ENCODE peak calls at places on chromosome 9, in six cellular contexts. B, Z, U, W, J and Q are unnamed samples.

GRCh38 chr9:89996717-89997116 is 391.9 kb downstream of the GADD45G start:
- DNase-seq in J (no peak), U (no peak), Z (peak; percentile 50), W (peak; percentile 43), B (peak; percentile 36), Q (no peak)

GRCh38 chr9:92180669-92181181 is 65.5 kb upstream of the SPTLC1 start:
- DNase-seq in W (no peak), Z (no peak), J (no peak), B (no peak), U (peak; percentile 8), Q (peak; percentile 77)

GRCh38 chr9:112404367-112404979 is 24.6 kb downstream of the HSDL2 start:
- DNase-seq in B (no peak), Z (no peak), U (peak; percentile 98), J (no peak), W (no peak), Q (peak; percentile 36)

GRCh38 chr9:129309041-129309430 is 131.0 kb upstream of the IER5L start:
- DNase-seq in Z (no peak), B (peak; percentile 17), J (no peak), W (no peak), U (no peak), Q (no peak)

GRCh38 chr9:76109953-76110352 is 219.5 kb downstream of the PCSK5 start:
- DNase-seq in Z (no peak), J (no peak), U (no peak), W (no peak), B (no peak), Q (peak; percentile 38)

GRCh38 chr9:84002344-84002743 is 21.7 kb downstream of the RMI1 start:
- DNase-seq in W (no peak), U (no peak), B (no peak), J (no peak), Z (no peak), Q (peak; percentile 16)

GRCh38 chr9:116506685-116507084 is 180.4 kb upstream of the TRIM32 start:
- DNase-seq in Z (no peak), U (no peak), W (no peak), J (no peak), B (no peak), Q (peak; percentile 45)

GRCh38 chr9:116497081-116497480 is 190.0 kb upstream of the TRIM32 start:
- DNase-seq in W (no peak), J (no peak), Z (no peak), U (no peak), B (no peak), Q (no peak)

GRCh38 chr9:135574943-135575342 is 13.4 kb downstream of the PAEP start:
- DNase-seq in U (no peak), W (no peak), J (no peak), Z (no peak), B (peak; percentile 16), Q (no peak)

GRCh38 chr9:93255994-93256877 is 72.3 kb downstream of the WNK2 start:
- DNase-seq in Z (no peak), W (no peak), U (no peak), J (no peak), B (peak; percentile 17), Q (no peak)

GRCh38 chr9:134936762-134937555 is 19.2 kb upstream of the FCN1 start:
- DNase-seq in U (no peak), W (no peak), J (no peak), Z (no peak), B (no peak), Q (no peak)

GRCh38 chr9:128920381-128921058 is at the start of gene PHYHD1:
- DNase-seq in W (no peak), Z (no peak), J (no peak), B (peak; percentile 67), U (no peak), Q (peak; percentile 72)

GRCh38 chr9:72149231-72149975 is at the start of gene GDA:
- DNase-seq in Z (peak; percentile 35), J (no peak), B (peak; percentile 28), U (no peak), W (peak; percentile 16), Q (no peak)

GRCh38 chr9:1253098-1253979 is 203.2 kb downstream of the DMRT2 start:
- DNase-seq in U (no peak), Z (no peak), J (no peak), B (no peak), W (no peak), Q (no peak)

GRCh38 chr9:118618091-118618490 is 751.1 kb downstream of the BRINP1 start:
- DNase-seq in Z (no peak), U (no peak), B (no peak), J (no peak), W (no peak), Q (no peak)

GRCh38 chr9:127884427-127884911 is 7.0 kb upstream of the AK1 start:
- DNase-seq in J (no peak), B (peak; percentile 91), W (no peak), U (no peak), Z (no peak), Q (no peak)

GRCh38 chr9:127589955-127590370 is 22.1 kb upstream of the STXBP1 start:
- DNase-seq in J (no peak), B (peak; percentile 70), Z (peak; percentile 80), W (peak; percentile 58), U (no peak), Q (peak; percentile 47)

GRCh38 chr9:78973906-78974305 is 597.9 kb upstream of the TLE4 start:
- DNase-seq in Z (no peak), U (no peak), J (no peak), B (no peak), W (no peak), Q (peak; percentile 53)

GRCh38 chr9:16387382-16387781 is 483.1 kb downstream of the BNC2 start:
- DNase-seq in U (no peak), Z (no peak), J (no peak), W (no peak), B (no peak), Q (no peak)

GRCh38 chr9:86512929-86513328 is 158.7 kb upstream of the TUT7 start:
- DNase-seq in B (no peak), U (no peak), W (no peak), J (no peak), Z (no peak), Q (no peak)

GRCh38 chr9:89660286-89660685 is 55.5 kb downstream of the GADD45G start:
- DNase-seq in W (no peak), U (no peak), B (no peak), Z (no peak), J (no peak), Q (no peak)

GRCh38 chr9:74032421-74032820 is 464.7 kb upstream of the RORB start:
- DNase-seq in B (no peak), W (no peak), U (no peak), Z (no peak), J (no peak), Q (no peak)

GRCh38 chr9:133797406-133798150 is 59.4 kb upstream of the SARDH start:
- DNase-seq in J (no peak), B (no peak), U (no peak), W (no peak), Z (no peak), Q (no peak)

GRCh38 chr9:134456740-134457315 is 130.6 kb downstream of the RXRA start:
- DNase-seq in B (no peak), U (no peak), Z (no peak), W (no peak), J (no peak), Q (no peak)

GRCh38 chr9:135479469-135480052 is at the start of gene PPP1R26:
- DNase-seq in W (no peak), U (no peak), B (peak; percentile 48), Z (no peak), J (no peak), Q (no peak)

GRCh38 chr9:91197232-91198181 is 164.2 kb downstream of the AUH start:
- DNase-seq in J (peak; percentile 62), W (no peak), B (peak; percentile 86), Z (peak; percentile 57), U (peak; percentile 86), Q (peak; percentile 88)

GRCh38 chr9:69121155-69122085 is 52.7 kb upstream of the TJP2 start:
- DNase-seq in J (no peak), U (no peak), Z (peak; percentile 63), B (peak; percentile 66), W (peak; percentile 56), Q (no peak)

GRCh38 chr9:99030082-99030481 is 74.8 kb upstream of the TGFBR1 start:
- DNase-seq in U (peak; percentile 37), J (peak; percentile 78), W (no peak), Z (no peak), B (no peak), Q (peak; percentile 99)

GRCh38 chr9:33946779-33947535 is 101.7 kb downstream of the UBAP2 start:
- DNase-seq in J (peak; percentile 94), U (peak; percentile 87), Z (no peak), B (no peak), W (no peak), Q (peak; percentile 98)

GRCh38 chr9:82273121-82273520 is 284.5 kb downstream of the SPATA31D1 start:
- DNase-seq in W (no peak), U (peak; percentile 11), Z (no peak), J (no peak), B (no peak), Q (peak; percentile 62)

GRCh38 chr9:70519912-70520724 is 105.7 kb upstream of the KLF9 start:
- DNase-seq in W (peak; percentile 34), B (no peak), Z (no peak), U (no peak), J (no peak), Q (no peak)

GRCh38 chr9:71459082-71459481 is 309.2 kb downstream of the CEMIP2 start:
- DNase-seq in Z (no peak), W (no peak), B (no peak), J (no peak), U (no peak), Q (no peak)

GRCh38 chr9:128244443-128245226 is 31.2 kb downstream of the GOLGA2 start:
- DNase-seq in U (no peak), Z (no peak), B (peak; percentile 49), J (no peak), W (no peak), Q (peak; percentile 61)

GRCh38 chr9:132412089-132412488 is 2.1 kb downstream of the CFAP77 start:
- DNase-seq in Z (peak; percentile 26), B (no peak), U (no peak), W (peak; percentile 51), J (no peak), Q (no peak)

GRCh38 chr9:136307215-136307750 is 3.4 kb upstream of the CCDC187 start:
- DNase-seq in U (no peak), Z (no peak), W (no peak), J (no peak), B (no peak), Q (no peak)

GRCh38 chr9:7554699-7555098 is 244.9 kb downstream of the DMAC1 start:
- DNase-seq in J (no peak), B (no peak), Z (no peak), U (no peak), W (no peak), Q (no peak)

GRCh38 chr9:134366223-134367031 is 40.2 kb downstream of the RXRA start:
- DNase-seq in Z (no peak), J (peak; percentile 35), U (peak; percentile 37), B (peak; percentile 91), W (peak; percentile 42), Q (peak; percentile 62)